ENCODE peak calls at places on chromosome 10, in nine cellular contexts. Y, U, G, E, N, X, O, K and S are unnamed samples. For H3K27me3, the result is how much of the 10 kb centered on the place peaks cover.

GRCh38 chr10:50605280-50606270 is 18.2 kb downstream of the SGMS1 start:
- DNase-seq in G (no peak), U (peak), X (no peak), Y (peak), N (no peak), E (no peak), K (peak), O (peak), S (peak)

GRCh38 chr10:69728335-69728861 is 73.3 kb upstream of the COL13A1 start:
- DNase-seq in U (peak), N (no peak), K (no peak), E (no peak), X (no peak), O (peak), Y (no peak), G (peak), S (no peak)

GRCh38 chr10:5370493-5371317 is 5.9 kb downstream of the UCN3 start:
- DNase-seq in U (no peak), G (no peak), Y (no peak), O (no peak), E (no peak), N (no peak), K (no peak), X (no peak), S (no peak)

GRCh38 chr10:35027567-35027966 is 62.6 kb downstream of the CUL2 start:
- DNase-seq in N (peak), X (no peak), K (no peak), E (no peak), U (no peak), O (no peak), G (no peak), Y (no peak), S (peak)

GRCh38 chr10:113709221-113709838 is 29.6 kb downstream of the CASP7 start:
- DNase-seq in N (peak), G (no peak), Y (no peak), E (no peak), X (no peak), O (no peak), U (peak), K (no peak), S (peak)

GRCh38 chr10:3668276-3668960 is 116.6 kb downstream of the KLF6 start:
- DNase-seq in K (peak), N (peak), O (peak), X (no peak), U (peak), E (peak), Y (peak), G (peak), S (peak)

GRCh38 chr10:43082087-43082486 is 5.2 kb downstream of the RET start:
- DNase-seq in U (no peak), Y (peak), E (no peak), O (no peak), K (peak), G (no peak), X (no peak), N (no peak), S (no peak)

GRCh38 chr10:67926956-67927355 is 42.5 kb downstream of the SIRT1 start:
- DNase-seq in X (no peak), U (no peak), K (no peak), G (no peak), E (no peak), O (no peak), N (no peak), Y (no peak), S (no peak)

GRCh38 chr10:97914837-97915211 is 65.2 kb downstream of the GOLGA7B start:
- DNase-seq in N (peak), Y (peak), G (peak), X (peak), E (peak), K (peak), O (peak), U (peak), S (no peak)

GRCh38 chr10:77253037-77253436 is 384.6 kb downstream of the KCNMA1 start:
- DNase-seq in U (no peak), N (no peak), O (no peak), E (no peak), K (no peak), Y (no peak), X (no peak), G (no peak), S (no peak)

GRCh38 chr10:46305430-46305808 is 18.6 kb downstream of the ANTXRL start:
- DNase-seq in Y (no peak), O (no peak), K (no peak), E (no peak), G (no peak), X (no peak), N (no peak), U (no peak), S (no peak)

GRCh38 chr10:102642553-102643345 is 1.5 kb upstream of the TRIM8 start:
- DNase-seq in K (peak), X (peak), E (peak), Y (peak), O (peak), G (peak), N (peak), U (peak), S (no peak)

GRCh38 chr10:31018977-31019376 is 12.7 kb downstream of the ZNF438 start:
- DNase-seq in Y (no peak), U (no peak), K (no peak), G (no peak), O (no peak), X (no peak), E (no peak), N (no peak), S (no peak)

GRCh38 chr10:102994551-102995295 is 76.6 kb downstream of the CNNM2 start:
- DNase-seq in G (no peak), K (no peak), U (no peak), X (no peak), O (no peak), E (no peak), Y (no peak), N (peak), S (no peak)

GRCh38 chr10:133131754-133132710 is 28.0 kb upstream of the KNDC1 start:
- DNase-seq in E (no peak), N (no peak), Y (no peak), G (peak), X (no peak), K (peak), U (no peak), O (no peak), S (no peak)

GRCh38 chr10:77355844-77356243 is 281.8 kb downstream of the KCNMA1 start:
- DNase-seq in N (no peak), O (no peak), Y (no peak), X (no peak), G (no peak), E (no peak), U (no peak), K (no peak), S (peak)

GRCh38 chr10:76763360-76763759 is 874.2 kb downstream of the KCNMA1 start:
- DNase-seq in X (no peak), O (no peak), U (no peak), G (no peak), K (no peak), N (no peak), Y (no peak), E (no peak), S (no peak)

GRCh38 chr10:63375859-63376258 is 89.9 kb downstream of the JMJD1C start:
- DNase-seq in E (no peak), U (no peak), K (no peak), N (no peak), X (no peak), G (no peak), Y (no peak), O (no peak), S (no peak)

GRCh38 chr10:131810805-131811137 is 90.0 kb upstream of the PPP2R2D start:
- DNase-seq in U (no peak), O (no peak), K (peak), X (no peak), N (no peak), G (peak), E (no peak), Y (no peak), S (no peak)

GRCh38 chr10:99233680-99234018 is 2.0 kb downstream of the HPSE2 start:
- DNase-seq in Y (no peak), U (no peak), O (no peak), K (no peak), N (no peak), X (no peak), G (no peak), E (no peak), S (no peak)

GRCh38 chr10:30052062-30052461 is 7.3 kb downstream of the JCAD start:
- DNase-seq in X (no peak), Y (no peak), K (no peak), E (no peak), G (no peak), O (no peak), N (no peak), U (no peak), S (no peak)

GRCh38 chr10:12849351-12850181 is 151.9 kb downstream of the CCDC3 start:
- DNase-seq in N (no peak), X (no peak), G (no peak), K (no peak), U (no peak), O (no peak), E (no peak), Y (no peak), S (no peak)

GRCh38 chr10:43043773-43044394 is 33.0 kb upstream of the RET start:
- DNase-seq in K (no peak), E (no peak), Y (peak), U (no peak), X (no peak), O (peak), G (peak), N (peak), S (no peak)

DNA sequence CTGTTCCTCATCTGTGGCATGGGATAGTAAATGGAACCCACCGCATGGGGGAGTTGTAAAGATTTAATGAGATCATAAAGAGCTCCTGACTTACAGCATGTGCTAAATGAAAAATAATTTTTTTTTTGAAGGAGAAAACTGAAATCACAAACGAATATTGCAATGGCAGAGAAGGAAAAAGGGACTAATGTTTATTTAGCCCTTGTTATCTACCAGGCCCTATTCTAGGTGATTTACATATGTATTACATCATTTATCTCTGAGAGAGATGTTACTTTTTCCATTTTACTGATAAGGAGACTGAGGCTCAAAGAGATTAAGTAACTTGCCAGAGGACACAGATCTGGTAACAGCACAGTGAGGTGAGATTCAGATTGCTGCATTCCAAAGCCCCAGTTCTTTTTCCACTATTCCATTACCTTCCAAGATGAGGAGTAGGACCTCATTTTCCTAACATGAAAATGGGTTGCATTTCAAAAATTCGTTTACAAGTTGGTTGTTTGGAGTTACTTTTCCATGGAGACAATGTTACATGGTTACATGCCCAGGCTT is 28.6 kb downstream of the VCL start:
- DNase-seq in X (no peak), N (no peak), G (no peak), O (no peak), Y (no peak), E (no peak), U (no peak), K (no peak), S (no peak)
- TF ChIP-seq CTCF in X (no peak), N (peak), G (peak), O (no peak), Y (no peak), E (no peak), U (no peak), K (no peak), S (peak)

DNA sequence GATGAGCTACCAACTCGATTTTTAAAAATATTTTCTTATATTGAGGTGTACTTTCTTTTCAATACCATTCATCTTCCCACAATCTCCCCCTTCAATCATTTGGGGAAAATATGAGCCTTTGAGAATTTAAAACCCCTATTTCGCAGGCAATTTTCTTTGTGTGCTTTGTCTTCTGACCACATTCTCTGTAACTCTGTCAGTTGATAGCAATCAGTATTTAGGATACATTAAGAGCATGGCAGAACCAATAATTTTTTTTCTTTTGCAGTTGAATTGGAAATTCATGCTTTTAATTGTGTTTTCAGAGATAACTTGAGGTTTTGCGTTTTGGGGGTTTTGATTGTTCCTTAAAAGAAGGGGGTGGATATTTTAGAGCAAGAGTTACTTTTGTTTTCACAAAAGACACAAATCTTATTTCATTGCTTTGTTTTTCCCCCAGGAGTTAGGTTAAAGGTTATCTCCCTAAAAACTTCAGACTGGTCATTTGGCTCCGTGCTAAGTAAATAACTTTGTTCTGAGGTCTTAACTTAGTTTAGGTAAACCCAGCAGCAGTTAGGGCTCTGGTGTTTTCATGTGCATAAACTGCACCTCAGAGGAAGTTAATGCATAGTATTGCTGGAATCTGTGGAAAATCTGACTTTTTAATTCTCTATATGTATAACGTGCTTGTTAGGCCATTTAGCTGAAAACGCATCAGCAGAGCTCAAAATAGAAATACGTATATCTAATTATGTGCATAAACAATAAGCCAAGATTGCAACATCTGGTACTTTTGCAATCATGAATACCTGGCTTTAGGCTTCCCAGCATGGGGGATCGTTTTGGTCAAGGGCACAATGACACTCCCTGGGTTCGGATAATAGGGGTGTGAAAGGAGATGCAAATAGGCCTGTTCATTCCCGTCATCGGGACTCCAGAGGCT is 676.4 kb upstream of the ANKRD30A start:
- DNase-seq in E (no peak), G (peak), K (no peak), X (no peak), U (no peak), Y (no peak), O (no peak), N (peak), S (no peak)
- H3K27me3 ChIP-seq in E (under half), G (under half), K (under half), X (under half), U (under half), Y (under half), O (under half), N (under half), S (under half)

GRCh38 chr10:38979535-38979934 is 885.4 kb downstream of the ZNF37A start:
- DNase-seq in G (no peak), E (no peak), N (no peak), X (no peak), O (no peak), Y (no peak), U (no peak), K (no peak), S (no peak)
- TF ChIP-seq CTCF in G (no peak), E (no peak), N (no peak), X (no peak), O (no peak), Y (no peak), U (no peak), K (no peak), S (no peak)

DNA sequence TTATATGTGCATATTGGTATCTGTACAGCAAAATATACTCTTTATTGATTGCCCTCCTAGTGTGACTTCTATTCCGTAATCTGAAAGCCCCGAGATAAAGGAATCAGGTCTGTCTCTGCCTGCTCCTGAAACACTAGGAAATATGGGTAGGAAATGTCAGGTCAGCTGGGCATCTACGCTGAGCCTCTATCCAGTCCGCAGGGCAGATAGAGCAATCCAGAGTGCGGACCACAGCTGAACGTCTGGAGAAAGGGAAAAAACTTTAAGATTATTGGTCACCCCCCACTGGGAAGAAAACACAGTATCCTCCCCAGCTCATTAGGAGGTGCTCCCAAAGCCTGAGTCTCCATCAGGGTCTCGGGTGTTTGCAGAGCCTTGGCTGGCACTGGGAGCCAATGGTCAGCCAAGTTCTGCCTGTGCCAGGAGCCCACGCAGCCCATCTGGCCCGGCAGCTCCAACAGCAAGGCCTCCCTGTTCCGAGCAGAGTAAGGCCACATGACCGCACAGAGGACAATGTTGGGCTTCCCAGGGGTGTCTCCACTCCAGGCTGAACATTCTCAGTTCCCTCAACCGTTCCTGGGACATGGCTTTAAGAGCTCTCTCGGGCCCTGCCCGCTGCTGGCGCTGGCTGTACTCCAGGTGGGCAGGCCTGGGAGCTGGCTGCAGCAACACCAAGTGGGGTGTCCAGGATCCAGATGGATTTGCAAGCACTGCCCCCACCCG is 7.6 kb downstream of the CTBP2 start:
- DNase-seq in E (no peak), N (no peak), Y (peak), K (peak), G (peak), O (no peak), U (no peak), X (peak), S (no peak)
- H3K27me3 ChIP-seq in E (under half), N (under half), Y (under half), K (under half), G (under half), O (under half), U (under half), X (under half), S (under half)

GRCh38 chr10:23695825-23696420 is 257.0 kb downstream of the OTUD1 start:
- DNase-seq in E (no peak), O (no peak), K (no peak), G (peak), N (no peak), Y (no peak), X (no peak), U (no peak), S (no peak)
- TF ChIP-seq CTCF in E (no peak), O (no peak), K (no peak), G (peak), N (no peak), Y (no peak), X (no peak), U (no peak), S (no peak)

DNA sequence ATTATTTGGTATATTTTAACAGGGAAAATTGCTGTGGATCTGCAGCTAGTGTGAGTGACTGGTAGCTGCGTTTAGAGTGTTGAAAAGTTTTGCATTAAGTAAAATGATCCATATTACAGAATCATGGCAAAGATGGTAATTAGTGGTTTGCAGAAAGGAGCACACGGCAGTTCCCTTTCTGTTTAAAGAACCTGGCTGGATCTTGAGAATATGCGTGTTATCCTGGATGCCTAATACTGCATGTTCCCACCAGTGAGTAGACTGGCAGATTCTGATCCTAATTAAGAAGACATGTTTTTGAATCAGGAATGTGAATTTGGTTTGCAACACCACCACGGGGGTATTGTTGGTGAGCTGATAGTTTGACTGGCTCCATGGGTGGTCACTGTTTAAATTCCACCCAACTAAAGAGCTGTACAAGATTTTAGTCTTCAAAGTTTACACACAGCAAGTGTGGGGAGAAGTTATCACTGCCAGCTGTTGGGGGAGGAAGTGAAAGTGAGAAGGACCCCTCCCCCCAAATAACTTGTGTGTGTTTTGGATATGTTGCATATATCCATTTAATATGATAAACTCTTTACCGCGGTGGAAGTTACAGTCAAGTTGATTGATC is 5.6 kb downstream of the RBM20 start:
- DNase-seq in E (no peak), O (no peak), U (no peak), Y (no peak), X (no peak), N (peak), K (no peak), G (no peak), S (no peak)
- H3K27me3 ChIP-seq in E (under half), O (half or more), U (under half), Y (under half), X (under half), N (under half), K (half or more), G (under half), S (under half)

GRCh38 chr10:73999703-74000102 is 1.8 kb downstream of the VCL start:
- DNase-seq in X (no peak), U (peak), G (no peak), Y (no peak), K (no peak), E (no peak), O (no peak), N (peak), S (no peak)

GRCh38 chr10:73995035-73995358 is 2.9 kb upstream of the VCL start:
- DNase-seq in O (no peak), U (no peak), E (no peak), X (no peak), N (peak), G (no peak), Y (no peak), K (no peak), S (no peak)

GRCh38 chr10:73997806-73998622 is at the start of gene VCL:
- DNase-seq in O (peak), N (peak), K (peak), X (peak), Y (peak), G (peak), E (peak), U (peak), S (peak)

GRCh38 chr10:73998623-73999622 is 1.0 kb downstream of the VCL start:
- DNase-seq in K (peak), E (peak), U (peak), G (peak), O (peak), X (peak), Y (peak), N (peak), S (peak)

DNA sequence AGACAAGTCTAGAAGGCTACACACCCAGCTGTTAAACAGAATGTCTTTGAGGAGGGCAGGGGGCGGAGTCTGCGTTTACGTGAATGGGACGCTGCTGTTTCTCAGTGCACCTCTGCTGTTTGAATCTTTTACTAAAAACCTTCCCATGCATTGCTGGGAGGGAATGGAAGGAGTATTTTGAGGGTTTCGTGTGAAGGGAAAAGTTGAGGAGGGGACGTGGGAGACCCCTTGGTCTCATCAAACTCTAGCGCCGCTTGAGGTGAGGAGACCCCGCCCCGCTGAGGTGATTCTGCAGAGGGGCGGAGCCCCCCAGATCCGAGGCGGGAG is 474 bp upstream of the VCL start:
- DNase-seq in O (no peak), X (no peak), K (no peak), G (no peak), U (no peak), Y (no peak), N (no peak), E (no peak), S (no peak)
- TF ChIP-seq CTCF in O (no peak), X (no peak), K (no peak), G (no peak), U (no peak), Y (no peak), N (no peak), E (no peak), S (no peak)